ENCODE peak calls at places on chromosomes 16 and 17, in four cellular contexts. L is bronchial epithelial cell, I is AG08396, U is cardiac fibroblast. Z is an unnamed sample.

GRCh38 chr17:42422958-42423712 is at the start of gene CAVIN1:
- DNase-seq in U (peak), L (peak), I (peak), Z (peak)

GRCh38 chr17:22507823-22508222 is 815.5 kb downstream of the KCNJ18 start:
- DNase-seq in L (no peak), I (no peak), U (peak), Z (no peak)

GRCh38 chr16:79093554-79093967 is 507.0 kb downstream of the MAF start:
- DNase-seq in I (no peak), L (no peak), U (no peak), Z (no peak)

GRCh38 chr17:72622661-72623433 is 469.6 kb downstream of the SLC39A11 start:
- DNase-seq in L (peak), U (no peak), I (no peak), Z (no peak)

GRCh38 chr16:23079683-23080221 is 69.5 kb downstream of the USP31 start:
- DNase-seq in L (peak), U (no peak), I (no peak), Z (no peak)

GRCh38 chr16:11792404-11793260 is 4.4 kb downstream of the ZC3H7A start:
- DNase-seq in U (no peak), I (no peak), L (no peak), Z (peak)

GRCh38 chr17:48068491-48068961 is 20.4 kb downstream of the NFE2L1 start:
- DNase-seq in I (peak), L (no peak), U (peak), Z (no peak)

GRCh38 chr16:57061084-57061905 is 31.1 kb upstream of the CPNE2 start:
- DNase-seq in L (peak), U (peak), I (peak), Z (peak)

GRCh38 chr17:33152793-33153192 is 140.3 kb downstream of the ASIC2 start:
- DNase-seq in I (no peak), U (no peak), L (no peak), Z (no peak)

GRCh38 chr17:76048711-76049110 is 21.6 kb upstream of the EVPL start:
- DNase-seq in I (no peak), L (no peak), U (peak), Z (no peak)

GRCh38 chr17:14771543-14771942 is 470.7 kb downstream of the HS3ST3B1 start:
- DNase-seq in U (no peak), I (no peak), L (no peak), Z (no peak)

GRCh38 chr17:13941781-13942180 is 127.5 kb upstream of the COX10 start:
- DNase-seq in I (no peak), U (no peak), L (no peak), Z (no peak)

GRCh38 chr17:49915260-49915659 is 53.7 kb upstream of the DLX4 start:
- DNase-seq in L (no peak), I (no peak), U (no peak), Z (no peak)

GRCh38 chr17:55420776-55421178 is 858 bp downstream of the MMD start:
- DNase-seq in I (peak), L (no peak), U (no peak), Z (peak)

GRCh38 chr17:67712375-67712774 is 5.4 kb upstream of the NOL11 start:
- DNase-seq in U (no peak), I (no peak), L (no peak), Z (no peak)

GRCh38 chr16:10565167-10565566 is 15.2 kb downstream of the EMP2 start:
- DNase-seq in L (no peak), I (no peak), U (peak), Z (no peak)

GRCh38 chr17:43402078-43402477 is 3.3 kb downstream of the ARL4D start:
- DNase-seq in I (no peak), U (no peak), L (no peak), Z (no peak)

GRCh38 chr16:14378684-14379467 is 251.2 kb downstream of the PARN start:
- DNase-seq in L (peak), U (peak), I (no peak), Z (no peak)

GRCh38 chr16:56316545-56316944 is 108.8 kb downstream of the AMFR start:
- DNase-seq in U (no peak), I (no peak), L (no peak), Z (no peak)

GRCh38 chr16:49010396-49010795 is 271.2 kb downstream of the CBLN1 start:
- DNase-seq in I (no peak), L (no peak), U (no peak), Z (no peak)

Z was measured in body of pancreas.